ENCODE peak calls at places on chromosomes 7 and 10, in four cellular contexts. P is HCT116, U is IMR-90, X is astrocyte. K is an unnamed sample.

GRCh38 chr7:18679261-18679660 is 183.7 kb downstream of the HDAC9 start:
- DNase-seq in P (no peak), X (no peak), U (no peak), K (no peak)

GRCh38 chr10:52778511-52779392 is 6.2 kb upstream of the MBL2 start:
- DNase-seq in P (peak; percentile 24), X (peak; percentile 16), U (peak; percentile 18), K (peak; percentile 49)

GRCh38 chr10:85983051-85983450 is 383.5 kb downstream of the GRID1 start:
- DNase-seq in X (no peak), P (no peak), U (no peak), K (no peak)

GRCh38 chr7:88761779-88762178 is 2.3 kb downstream of the ZNF804B start:
- DNase-seq in P (no peak), U (no peak), X (no peak), K (no peak)

GRCh38 chr7:29881724-29882123 is 75.4 kb downstream of the WIPF3 start:
- DNase-seq in P (no peak), X (no peak), U (no peak), K (no peak)

GRCh38 chr10:62492012-62492869 is 118.1 kb downstream of the ZNF365 start:
- DNase-seq in U (peak; percentile 25), P (peak; percentile 48), X (peak; percentile 41), K (peak; percentile 50)

GRCh38 chr10:69093933-69094332 is 6.0 kb downstream of the SRGN start:
- DNase-seq in U (peak; percentile 33), X (no peak), P (peak; percentile 27), K (peak; percentile 44)

GRCh38 chr10:18400911-18401260 is 250.5 kb downstream of the NSUN6 start:
- DNase-seq in U (no peak), P (no peak), X (no peak), K (peak; percentile 4)

GRCh38 chr10:63671317-63671937 is 150.2 kb downstream of the REEP3 start:
- DNase-seq in P (no peak), U (peak; percentile 78), X (peak; percentile 62), K (peak; percentile 71)

GRCh38 chr10:122504551-122504950 is 43.2 kb downstream of the HTRA1 start:
- DNase-seq in X (peak; percentile 92), P (no peak), U (peak; percentile 94), K (peak; percentile 94)

DNA sequence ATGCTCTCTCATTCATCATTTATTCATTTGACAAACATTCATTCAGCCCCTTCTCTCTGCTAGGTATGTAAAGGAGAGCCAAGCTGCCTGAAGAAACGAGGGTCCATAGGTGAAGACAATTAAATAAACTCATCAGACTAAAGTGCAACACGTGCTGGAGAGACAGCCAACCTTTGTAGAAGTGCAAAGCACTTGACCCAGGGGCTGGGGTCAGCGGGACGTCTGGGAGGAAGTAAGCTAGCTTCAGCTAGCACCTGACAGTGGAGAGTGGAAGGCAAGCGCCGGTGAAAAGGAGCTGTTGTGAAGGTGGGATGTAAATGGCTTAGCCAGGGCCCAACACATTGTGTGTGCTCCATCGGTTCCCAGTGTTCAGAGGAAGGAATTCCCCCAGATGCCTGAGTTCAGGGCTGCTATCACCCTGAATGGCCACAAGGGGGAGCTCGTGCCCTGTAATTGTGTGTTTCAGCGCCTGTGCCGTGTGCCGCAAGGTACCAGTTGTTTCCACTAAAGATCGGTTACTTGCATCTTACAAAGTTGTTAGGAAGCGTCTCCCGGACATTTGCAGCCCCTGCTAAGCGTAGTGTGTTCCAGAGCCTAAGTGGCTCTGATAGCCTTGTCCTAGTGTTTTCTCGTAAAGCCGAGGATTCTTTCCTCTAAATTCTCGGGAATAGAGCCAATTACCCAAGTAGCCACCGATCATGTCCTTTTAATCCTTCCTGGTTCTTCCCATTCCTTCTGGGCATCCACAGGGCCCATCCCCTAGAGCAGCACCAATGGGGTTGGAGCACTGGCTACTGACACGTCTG is 30.6 kb downstream of the TLX1 start:
- DNase-seq in X (peak; percentile 47), P (peak; percentile 72), U (peak; percentile 65), K (peak; percentile 81)
- H2AFZ ChIP-seq in X (peak overlapping the region; percentile 80), P (peak overlapping the region; percentile 84), U (peak overlapping the region; percentile 89), K (peak overlapping the region; percentile 85)

GRCh38 chr10:93420091-93420490 is 62.0 kb downstream of the MYOF start:
- DNase-seq in P (no peak), X (peak; percentile 35), U (peak; percentile 35), K (no peak)
- H3K9ac ChIP-seq in P (no peak overlapping the region), X (no peak overlapping the region), U (no peak overlapping the region), K (no peak overlapping the region)

GRCh38 chr10:92421550-92421949 is 130.6 kb downstream of the MARCHF5 start:
- DNase-seq in U (no peak), X (no peak), P (no peak), K (no peak)

GRCh38 chr10:92418221-92418620 is 127.3 kb downstream of the MARCHF5 start:
- DNase-seq in X (no peak), U (no peak), P (no peak), K (no peak)

GRCh38 chr10:92420554-92421275 is 129.7 kb downstream of the MARCHF5 start:
- DNase-seq in U (no peak), P (no peak), X (no peak), K (peak; percentile 28)

GRCh38 chr10:92418891-92419290 is 127.9 kb downstream of the MARCHF5 start:
- DNase-seq in P (no peak), U (no peak), X (no peak), K (no peak)

DNA sequence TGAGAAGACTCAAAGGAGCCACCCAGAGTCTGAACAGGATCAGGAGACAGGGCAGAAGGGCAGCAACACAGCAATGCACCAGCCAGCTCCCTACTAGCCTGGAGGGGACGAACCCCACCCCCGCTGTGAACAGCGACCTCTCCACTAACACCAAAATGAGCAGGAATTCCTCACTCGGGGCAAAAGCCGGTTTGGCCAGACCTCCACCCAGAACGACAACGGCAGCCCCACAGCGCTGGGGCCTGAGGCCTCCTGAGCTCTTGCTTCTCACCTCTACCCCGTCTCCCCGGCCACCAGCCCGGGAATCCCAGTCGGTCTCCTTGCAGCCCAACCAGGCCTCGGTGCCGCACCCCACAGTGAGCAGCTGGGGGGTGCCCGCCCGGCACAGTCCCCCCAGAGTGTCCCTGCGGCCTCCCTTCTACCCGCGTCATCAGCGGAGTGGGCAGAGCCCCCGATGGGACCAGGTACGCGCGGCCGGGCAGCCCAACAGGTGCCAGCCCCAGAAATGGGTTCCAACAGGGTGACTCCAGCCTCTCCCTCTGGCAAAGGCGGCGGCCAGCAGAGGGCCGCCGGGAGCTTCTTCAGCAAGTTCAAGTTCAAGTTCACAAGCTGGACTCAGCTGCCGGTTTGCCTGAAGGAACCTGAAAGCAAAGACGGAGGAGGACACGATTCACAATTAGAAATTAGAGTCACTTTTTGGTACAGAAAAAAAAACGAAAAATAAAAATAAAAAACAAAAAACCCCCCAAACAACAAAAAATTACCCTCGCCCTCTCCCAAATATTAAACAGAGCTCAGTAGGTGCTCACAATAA is 129.0 kb downstream of the MARCHF5 start:
- DNase-seq in X (peak; percentile 12), U (peak; percentile 31), P (no peak), K (peak; percentile 65)
- H2AFZ ChIP-seq in X (peak overlapping the region; percentile 46), U (peak overlapping the region; percentile 79), P (no peak overlapping the region), K (peak overlapping the region; percentile 57)

GRCh38 chr7:140696024-140696678 is 357 bp upstream of the NDUFB2 start:
- DNase-seq in P (peak; percentile 76), X (peak; percentile 79), U (peak; percentile 89), K (peak; percentile 98)
- H3K9ac ChIP-seq in P (peak overlapping the region; percentile 87), X (peak overlapping the region; percentile 88), U (peak overlapping the region; percentile 86), K (peak overlapping the region; percentile 90)